ENCODE peak calls at places on chromosome 10, in five cellular contexts. V is psoas muscle, M is body of pancreas, L is GM12864, Q is bronchial epithelial cell. X is an unnamed sample.

GRCh38 chr10:7350541-7351195 is 60.2 kb downstream of the SFMBT2 start:
- DNase-seq in V (no peak), M (no peak), L (no peak), Q (no peak), X (no peak)

GRCh38 chr10:75782463-75783248 is 351.2 kb downstream of the LRMDA start:
- DNase-seq in V (no peak), M (no peak), L (no peak), Q (no peak), X (no peak)

GRCh38 chr10:132575320-132576201 is 38.0 kb downstream of the INPP5A start:
- DNase-seq in V (no peak), M (peak), L (no peak), Q (peak), X (no peak)

GRCh38 chr10:48205918-48206317 is 68.6 kb downstream of the FRMPD2 start:
- DNase-seq in V (no peak), M (no peak), L (no peak), Q (peak), X (no peak)

GRCh38 chr10:32376027-32376426 is 29.1 kb upstream of the EPC1 start:
- DNase-seq in V (no peak), M (no peak), L (no peak), Q (no peak), X (no peak)

GRCh38 chr10:126207313-126207771 is 180.9 kb downstream of the ADAM12 start:
- DNase-seq in V (no peak), M (no peak), L (no peak), Q (no peak), X (no peak)

GRCh38 chr10:80184291-80184690 is 21.0 kb downstream of the ANXA11 start:
- DNase-seq in V (no peak), M (no peak), L (no peak), Q (no peak), X (no peak)

GRCh38 chr10:46551701-46552525 is 4.5 kb downstream of the GPRIN2 start:
- DNase-seq in V (peak), M (peak), L (no peak), Q (no peak), X (peak)

GRCh38 chr10:19811517-19811916 is 4.7 kb upstream of the PLXDC2 start:
- DNase-seq in V (no peak), M (peak), L (no peak), Q (peak), X (no peak)

GRCh38 chr10:97656777-97657176 is 16.3 kb downstream of the PI4K2A start:
- DNase-seq in V (no peak), M (no peak), L (no peak), Q (no peak), X (peak)

GRCh38 chr10:110872984-110873569 is 1.3 kb downstream of the PDCD4 start:
- DNase-seq in V (no peak), M (no peak), L (no peak), Q (no peak), X (no peak)

GRCh38 chr10:24213881-24214280 is 4.9 kb downstream of the KIAA1217 start:
- DNase-seq in V (no peak), M (no peak), L (no peak), Q (no peak), X (no peak)

GRCh38 chr10:119263966-119264621 is 56.7 kb downstream of the GRK5 start:
- DNase-seq in V (no peak), M (no peak), L (no peak), Q (no peak), X (no peak)

GRCh38 chr10:115117301-115117700 is 24.1 kb downstream of the ATRNL1 start:
- DNase-seq in V (no peak), M (no peak), L (no peak), Q (no peak), X (no peak)
- H3K4me3 ChIP-seq in V (no peak), M (no peak), L (no peak), Q (no peak), X (no peak)

GRCh38 chr10:14396441-14397048 is 65.8 kb upstream of the FRMD4A start:
- DNase-seq in V (no peak), M (no peak), L (no peak), Q (no peak), X (no peak)
- TF ChIP-seq CTCF in V (no peak), M (peak), L (peak), Q (no peak), X (peak)

GRCh38 chr10:5448333-5449048 is 36.1 kb downstream of the NET1 start:
- DNase-seq in V (no peak), M (no peak), L (no peak), Q (no peak), X (no peak)
- H3K4me3 ChIP-seq in V (peak), M (no peak), L (no peak), Q (peak), X (no peak)

DNA sequence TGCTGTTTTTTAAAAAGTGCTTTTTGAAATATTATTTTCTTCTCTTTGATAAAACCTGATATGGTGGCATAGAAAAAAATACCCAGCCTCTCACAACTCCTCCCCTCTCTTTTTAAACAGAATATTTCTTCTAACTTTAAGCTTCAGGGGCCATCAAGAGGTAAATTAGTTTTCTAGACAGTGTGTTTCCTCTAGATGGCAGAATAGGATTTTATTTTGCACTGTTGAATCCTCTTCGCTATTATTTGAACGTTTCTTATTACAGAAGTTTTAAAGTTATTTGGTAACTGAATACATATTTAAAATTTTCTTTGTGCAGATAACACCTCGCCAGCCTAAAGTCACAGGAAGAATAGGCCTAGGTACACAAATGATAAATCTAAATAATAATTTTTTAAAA is 30.3 kb downstream of the ARL5B start:
- DNase-seq in V (no peak), M (no peak), L (no peak), Q (peak), X (no peak)
- TF ChIP-seq CTCF in V (no peak), M (peak), L (no peak), Q (peak), X (peak)

GRCh38 chr10:102114861-102115618 is 5.1 kb downstream of the LDB1 start:
- DNase-seq in V (peak), M (peak), L (no peak), Q (peak), X (peak)

GRCh38 chr10:102118867-102119266 is 1.3 kb downstream of the LDB1 start:
- DNase-seq in V (no peak), M (peak), L (no peak), Q (no peak), X (peak)

GRCh38 chr10:102115775-102116174 is 4.4 kb downstream of the LDB1 start:
- DNase-seq in V (no peak), M (no peak), L (no peak), Q (no peak), X (no peak)

GRCh38 chr10:102119417-102120141 is 589 bp downstream of the LDB1 start:
- DNase-seq in V (peak), M (peak), L (no peak), Q (peak), X (peak)

DNA sequence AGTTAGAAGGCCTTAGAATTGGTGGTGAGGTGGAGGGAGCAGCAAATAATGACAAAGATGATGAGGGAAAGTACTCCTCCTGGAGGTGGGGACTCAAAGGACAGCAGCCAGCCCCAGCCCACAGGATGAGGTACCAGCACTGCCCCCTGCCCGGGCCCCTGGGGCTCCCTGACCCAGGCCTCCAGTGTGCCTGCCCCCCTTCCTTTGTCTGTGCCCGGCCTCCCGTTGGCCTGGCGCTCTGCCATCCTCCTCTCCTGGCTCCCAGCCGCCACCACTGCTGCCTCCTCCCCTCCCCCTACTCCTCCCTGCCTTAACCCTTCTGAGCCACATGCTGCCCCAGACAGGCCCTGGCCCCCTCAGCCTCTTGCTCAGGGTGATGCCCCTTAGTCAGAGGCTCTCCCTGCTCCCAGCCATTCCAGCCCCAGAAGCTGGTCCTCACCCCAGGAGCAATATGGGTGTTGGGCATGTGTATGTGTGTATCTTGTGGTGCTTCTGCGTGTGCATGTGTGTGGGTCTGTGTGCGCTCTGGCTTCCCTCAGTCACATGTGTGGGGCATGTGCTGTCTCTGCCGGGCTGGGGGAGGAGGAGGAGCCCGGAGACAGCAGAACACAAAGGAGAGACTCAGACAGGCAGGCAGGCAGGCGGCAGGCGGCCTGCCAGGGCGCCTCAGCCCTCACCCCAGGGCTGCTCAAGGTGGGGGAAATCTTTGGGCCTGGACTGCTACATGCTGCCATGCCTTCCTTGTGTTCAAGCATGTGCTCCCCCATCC is 2.6 kb downstream of the LDB1 start:
- DNase-seq in V (peak), M (peak), L (no peak), Q (peak), X (peak)
- H3K4me3 ChIP-seq in V (peak), M (no peak), L (no peak), Q (no peak), X (peak)

GRCh38 chr10:22338260-22338894 is 6.9 kb upstream of the SPAG6 start:
- DNase-seq in V (no peak), M (no peak), L (no peak), Q (no peak), X (no peak)

GRCh38 chr10:22333667-22334282 is 11.5 kb upstream of the SPAG6 start:
- DNase-seq in V (no peak), M (no peak), L (no peak), Q (no peak), X (no peak)

GRCh38 chr10:22334414-22335203 is 10.7 kb upstream of the SPAG6 start:
- DNase-seq in V (peak), M (no peak), L (no peak), Q (no peak), X (no peak)

GRCh38 chr10:22333167-22333566 is 12.1 kb upstream of the SPAG6 start:
- DNase-seq in V (no peak), M (no peak), L (no peak), Q (no peak), X (no peak)

GRCh38 chr10:22335204-22335956 is 9.9 kb upstream of the SPAG6 start:
- DNase-seq in V (peak), M (peak), L (no peak), Q (no peak), X (no peak)
- TF ChIP-seq CTCF in V (peak), M (no peak), L (peak), Q (peak), X (no peak)

DNA sequence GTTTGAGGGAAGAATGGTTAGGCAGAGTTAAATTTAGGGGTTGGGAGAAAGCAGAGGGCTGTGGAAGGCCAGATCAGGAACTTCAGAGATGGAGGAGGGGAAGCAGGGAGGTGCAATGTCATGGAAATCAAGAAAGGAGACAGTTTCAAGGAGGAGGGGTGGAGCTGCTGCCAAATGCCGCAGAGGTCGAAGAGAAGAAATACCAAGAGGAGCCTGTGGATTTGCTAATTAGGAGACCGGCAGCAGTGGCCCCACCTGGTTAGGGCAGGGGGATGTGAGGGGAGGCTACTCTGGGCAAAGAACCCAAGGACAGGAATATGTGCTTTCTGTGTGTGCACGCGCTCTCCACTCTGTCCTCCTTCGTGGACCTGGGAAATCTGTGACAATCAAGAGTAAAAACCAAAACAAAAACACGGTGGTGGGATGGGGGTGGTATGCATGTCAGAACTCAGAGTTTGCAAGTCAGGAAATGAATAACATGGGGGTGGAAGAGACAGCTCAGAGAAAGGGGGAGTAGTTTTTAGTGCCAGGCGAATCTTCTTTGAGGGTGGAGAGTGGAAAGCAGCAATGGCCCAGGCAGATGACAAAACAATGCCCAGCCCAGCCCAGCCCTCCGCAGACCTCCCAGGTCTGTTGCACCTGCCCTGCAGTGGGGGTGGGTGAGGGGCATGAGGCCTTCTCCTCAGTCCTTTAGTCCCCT is 102.9 kb upstream of the PAX2 start:
- DNase-seq in V (no peak), M (no peak), L (no peak), Q (no peak), X (no peak)
- H3K4me3 ChIP-seq in V (no peak), M (no peak), L (no peak), Q (no peak), X (no peak)

DNA sequence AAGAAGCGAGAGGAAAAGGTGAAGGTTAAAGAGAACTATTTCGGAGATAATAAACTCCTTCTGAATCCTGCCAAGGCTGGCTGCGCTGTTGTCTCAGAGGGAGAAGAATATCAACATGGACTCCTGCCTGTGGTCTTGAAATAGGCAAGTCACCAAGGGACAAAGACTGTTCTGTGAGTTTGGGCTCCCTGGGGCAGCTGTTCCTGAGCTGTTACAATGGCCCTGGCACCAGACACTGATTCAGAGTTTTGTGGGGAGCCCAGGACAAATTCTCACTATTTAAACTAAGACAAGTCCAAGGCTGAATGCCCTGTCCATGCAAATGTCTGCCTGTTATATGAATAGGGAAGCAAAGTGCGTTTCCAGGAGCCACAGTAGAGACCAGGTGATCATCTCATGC is 81.4 kb downstream of the PRPF18 start:
- DNase-seq in V (no peak), M (no peak), L (no peak), Q (no peak), X (no peak)
- TF ChIP-seq CTCF in V (no peak), M (no peak), L (no peak), Q (no peak), X (no peak)

DNA sequence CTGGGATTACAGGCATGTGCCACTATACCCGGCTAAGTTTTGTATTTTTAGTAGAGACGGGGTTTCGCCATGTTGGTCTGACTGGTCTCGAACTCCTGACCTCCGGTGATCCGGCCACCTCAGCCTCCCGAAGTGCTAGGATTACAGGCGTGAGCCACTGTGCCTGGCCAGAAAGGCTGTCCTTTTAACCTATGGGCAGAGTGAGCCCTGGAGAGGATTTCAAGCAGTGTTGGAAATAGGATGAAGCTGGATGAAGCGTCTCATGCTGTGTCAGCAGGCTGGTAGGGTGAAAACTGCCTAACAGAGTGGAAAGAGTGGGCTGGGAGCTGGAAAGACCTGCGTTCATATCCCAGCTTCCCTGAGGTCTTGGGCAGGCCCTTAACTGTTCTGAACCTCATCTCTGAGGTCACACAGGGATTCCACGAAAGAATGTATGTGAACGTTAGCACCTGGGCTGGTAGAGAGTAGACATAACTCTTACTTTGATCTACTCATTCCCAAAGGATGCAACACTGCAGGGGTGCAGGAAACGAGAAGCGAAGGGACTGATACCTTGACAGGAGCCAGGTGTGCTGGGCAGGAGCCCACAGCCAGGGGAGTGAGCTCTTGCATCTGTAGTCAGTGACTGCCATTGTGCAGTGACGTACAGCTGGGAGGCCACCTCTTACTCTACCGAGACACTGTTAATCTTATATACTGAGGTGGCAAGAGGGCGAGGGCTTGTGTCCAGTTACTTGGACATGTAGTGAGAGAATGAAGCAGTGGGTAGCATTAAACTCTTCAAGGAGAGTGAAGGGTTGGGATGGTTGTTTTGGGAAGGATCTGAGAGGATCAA is 34.2 kb downstream of the WBP1L start:
- DNase-seq in V (peak), M (no peak), L (no peak), Q (peak), X (no peak)
- H3K4me3 ChIP-seq in V (peak), M (no peak), L (no peak), Q (no peak), X (no peak)

DNA sequence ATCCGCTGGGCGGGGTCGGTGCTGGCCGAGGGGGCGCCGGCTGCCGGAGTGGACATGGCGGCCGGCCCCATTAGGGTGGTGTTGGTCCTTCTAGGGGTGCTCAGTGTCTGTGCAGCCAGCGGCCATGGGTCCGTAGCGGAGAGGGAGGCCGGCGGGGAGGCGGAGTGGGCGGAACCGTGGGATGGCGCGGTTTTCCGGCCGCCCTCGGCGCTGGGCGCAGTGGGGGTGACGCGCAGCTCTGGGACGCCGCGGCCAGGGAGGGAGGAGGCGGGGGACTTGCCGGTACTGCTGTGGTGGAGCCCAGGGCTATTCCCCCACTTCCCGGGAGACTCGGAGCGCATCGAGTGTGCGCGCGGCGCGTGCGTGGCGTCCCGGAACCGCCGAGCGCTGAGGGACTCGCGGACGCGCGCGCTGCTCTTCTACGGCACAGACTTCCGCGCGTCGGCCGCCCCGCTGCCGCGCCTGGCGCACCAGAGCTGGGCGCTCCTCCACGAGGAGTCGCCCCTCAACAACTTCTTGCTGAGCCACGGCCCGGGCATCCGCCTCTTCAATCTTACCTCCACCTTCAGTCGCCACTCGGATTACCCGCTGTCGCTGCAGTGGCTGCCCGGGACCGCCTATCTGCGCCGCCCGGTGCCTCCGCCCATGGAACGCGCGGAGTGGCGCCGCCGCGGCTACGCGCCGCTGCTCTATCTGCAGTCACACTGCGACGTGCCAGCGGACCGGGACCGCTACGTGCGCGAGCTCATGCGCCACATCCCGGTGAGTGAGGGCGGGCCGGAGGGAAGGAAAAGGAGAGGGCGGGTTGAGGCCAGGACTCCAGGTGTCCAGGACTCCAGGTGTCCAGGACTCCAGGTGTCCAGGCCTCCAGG is 9.3 kb upstream of the CHCHD1 start:
- DNase-seq in V (peak), M (peak), L (peak), Q (peak), X (peak)
- TF ChIP-seq CTCF in V (no peak), M (peak), L (no peak), Q (peak), X (no peak)